ENCODE peak calls at places on chromosomes 3 and 15, in nine cellular contexts. G is NB4; T is sigmoid colon; Y is AG09309; J is colonic mucosa; E is CD4-positive, alpha-beta T cell; X is heart right ventricle; I is progenitor cell of endocrine pancreas; C is endodermal cell. K is an unnamed sample.

GRCh38 chr3:139772539-139773500 is 95.0 kb upstream of the NMNAT3 start:
- DNase-seq in G (peak), T (no peak), Y (peak), J (no peak), E (no peak), X (no peak), I (no peak), C (no peak), K (no peak)

GRCh38 chr3:105835606-105836005 is 33.2 kb downstream of the CBLB start:
- DNase-seq in G (no peak), T (no peak), Y (no peak), J (no peak), E (no peak), X (no peak), I (no peak), C (no peak), K (no peak)

GRCh38 chr15:26050979-26051378 is 187.9 kb upstream of the ATP10A start:
- DNase-seq in G (no peak), T (no peak), Y (no peak), J (no peak), E (no peak), X (no peak), I (no peak), C (no peak), K (no peak)

GRCh38 chr3:37741644-37742043 is 120.0 kb upstream of the CTDSPL start:
- DNase-seq in G (peak), T (peak), Y (no peak), J (peak), E (no peak), X (peak), I (no peak), C (no peak), K (no peak)

GRCh38 chr15:27796405-27797085 is 302.6 kb downstream of the OCA2 start:
- DNase-seq in G (no peak), T (no peak), Y (no peak), J (no peak), E (no peak), X (no peak), I (no peak), C (no peak), K (no peak)

GRCh38 chr15:67149068-67149841 is 83.9 kb downstream of the SMAD3 start:
- DNase-seq in G (no peak), T (peak), Y (no peak), J (no peak), E (no peak), X (no peak), I (no peak), C (no peak), K (no peak)

GRCh38 chr3:98906230-98906629 is 4.7 kb upstream of the DCBLD2 start:
- DNase-seq in G (no peak), T (no peak), Y (peak), J (no peak), E (no peak), X (no peak), I (no peak), C (no peak), K (no peak)

GRCh38 chr15:71080705-71081104 is 34.6 kb upstream of the THSD4 start:
- DNase-seq in G (no peak), T (no peak), Y (peak), J (no peak), E (no peak), X (no peak), I (no peak), C (no peak), K (no peak)

GRCh38 chr15:75625542-75626347 is at the start of gene SNUPN:
- DNase-seq in G (peak), T (peak), Y (no peak), J (peak), E (peak), X (peak), I (peak), C (peak), K (peak)

GRCh38 chr3:182182531-182182968 is 470.8 kb downstream of the SOX2 start:
- DNase-seq in G (no peak), T (no peak), Y (no peak), J (no peak), E (no peak), X (no peak), I (no peak), C (no peak), K (no peak)

GRCh38 chr3:61809879-61810278 is 248.5 kb downstream of the PTPRG start:
- DNase-seq in G (no peak), T (peak), Y (no peak), J (peak), E (no peak), X (peak), I (no peak), C (no peak), K (no peak)

GRCh38 chr3:22115581-22115980 is 364.6 kb upstream of the ZNF385D start:
- DNase-seq in G (no peak), T (no peak), Y (no peak), J (no peak), E (no peak), X (no peak), I (no peak), C (no peak), K (no peak)

GRCh38 chr15:71091601-71092000 is 23.7 kb upstream of the THSD4 start:
- DNase-seq in G (no peak), T (no peak), Y (no peak), J (peak), E (no peak), X (no peak), I (no peak), C (no peak), K (no peak)

GRCh38 chr15:31482122-31482922 is 155.7 kb downstream of the KLF13 start:
- DNase-seq in G (no peak), T (peak), Y (no peak), J (peak), E (no peak), X (no peak), I (no peak), C (peak), K (no peak)

GRCh38 chr3:41101231-41101630 is 98.1 kb upstream of the CTNNB1 start:
- DNase-seq in G (no peak), T (no peak), Y (no peak), J (no peak), E (no peak), X (no peak), I (no peak), C (peak), K (no peak)

GRCh38 chr3:105613120-105613519 is 246.4 kb downstream of the ALCAM start:
- DNase-seq in G (no peak), T (no peak), Y (no peak), J (no peak), E (no peak), X (no peak), I (no peak), C (peak), K (no peak)

GRCh38 chr3:184186184-184186901 is at the start of gene ABCF3:
- DNase-seq in G (peak), T (peak), Y (no peak), J (peak), E (no peak), X (no peak), I (no peak), C (no peak), K (no peak)

GRCh38 chr3:183394150-183394549 is 34.3 kb downstream of the MCF2L2 start:
- DNase-seq in G (no peak), T (no peak), Y (no peak), J (no peak), E (no peak), X (no peak), I (no peak), C (no peak), K (no peak)

GRCh38 chr3:186097663-186098451 is 11.0 kb downstream of the ETV5 start:
- DNase-seq in G (no peak), T (peak), Y (no peak), J (peak), E (no peak), X (peak), I (peak), C (peak), K (peak)

GRCh38 chr3:14525685-14526631 is 14.2 kb downstream of the GRIP2 start:
- DNase-seq in G (no peak), T (peak), Y (peak), J (no peak), E (no peak), X (no peak), I (no peak), C (peak), K (no peak)

GRCh38 chr15:74795961-74796625 is 14.2 kb downstream of the CSK start:
- DNase-seq in G (no peak), T (no peak), Y (no peak), J (no peak), E (no peak), X (no peak), I (no peak), C (no peak), K (no peak)

GRCh38 chr3:73490453-73491311 is 134.1 kb downstream of the PDZRN3 start:
- DNase-seq in G (no peak), T (no peak), Y (no peak), J (no peak), E (no peak), X (peak), I (no peak), C (peak), K (no peak)

GRCh38 chr3:97956051-97956450 is 16.2 kb downstream of the RIOX2 start:
- DNase-seq in G (no peak), T (no peak), Y (no peak), J (no peak), E (no peak), X (no peak), I (no peak), C (no peak), K (no peak)

GRCh38 chr3:15753056-15753710 is 44.6 kb downstream of the ANKRD28 start:
- DNase-seq in G (no peak), T (no peak), Y (no peak), J (no peak), E (no peak), X (no peak), I (no peak), C (no peak), K (no peak)

GRCh38 chr15:58898150-58898680 is 35.3 kb downstream of the SLTM start:
- DNase-seq in G (no peak), T (no peak), Y (no peak), J (no peak), E (no peak), X (no peak), I (no peak), C (no peak), K (no peak)
- TF ChIP-seq CTCF in G (no peak), T (no peak), Y (no peak), J (no peak), E (no peak), X (no peak), I (no peak), C (no peak), K (no peak)

DNA sequence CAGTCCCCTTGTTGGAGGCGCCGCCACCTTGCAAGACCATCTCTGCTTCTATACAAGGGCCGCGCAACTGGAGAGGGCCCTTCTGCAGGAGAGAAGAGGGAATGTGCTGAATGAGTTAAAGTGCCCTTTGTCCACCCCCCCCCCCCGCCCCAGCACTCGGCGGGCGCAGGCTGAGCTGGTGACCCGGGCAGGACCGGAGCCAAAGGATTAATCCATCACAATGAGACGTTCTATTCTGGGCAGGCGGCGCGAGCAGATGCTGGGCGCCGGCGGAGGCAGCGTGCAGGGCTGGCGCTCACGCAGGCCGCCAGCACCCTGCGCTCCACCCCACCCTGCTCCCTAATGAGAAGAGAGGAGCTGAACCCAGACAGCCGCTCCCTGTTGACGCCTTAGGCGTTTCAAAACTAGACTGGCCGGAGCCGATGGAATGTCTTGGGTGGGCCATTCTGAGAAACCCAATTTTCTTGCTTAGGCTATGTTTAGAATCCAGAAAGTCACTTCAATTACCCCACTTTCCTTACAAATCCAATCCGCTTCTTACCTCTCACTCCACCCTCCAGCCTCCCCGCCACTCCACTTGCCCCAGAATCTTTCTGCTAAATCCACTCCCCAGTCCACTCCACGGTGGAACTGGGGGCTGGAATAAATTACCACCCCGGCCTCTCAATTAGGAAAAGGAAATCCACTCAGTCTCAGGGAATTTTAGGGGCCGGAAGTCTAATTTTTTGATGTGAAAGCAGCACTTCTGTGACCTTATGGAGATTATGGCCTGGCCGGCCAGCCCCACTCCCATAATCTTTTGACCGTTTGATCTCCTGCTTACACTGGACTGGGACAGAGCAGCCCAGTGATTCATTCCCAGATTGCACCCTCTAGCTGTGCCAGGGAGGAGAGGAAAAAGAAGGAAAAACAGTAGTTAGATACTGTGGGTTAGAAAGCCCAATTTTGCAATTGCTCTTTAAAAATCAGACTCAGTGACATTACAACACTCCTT is 32.7 kb downstream of the GJD2 start:
- DNase-seq in G (no peak), T (peak), Y (peak), J (no peak), E (no peak), X (peak), I (no peak), C (peak), K (peak)
- TF ChIP-seq CTCF in G (no peak), T (no peak), Y (peak), J (no peak), E (no peak), X (peak), I (no peak), C (no peak), K (no peak)

GRCh38 chr3:851098-851790 is 241.6 kb upstream of the CNTN6 start:
- DNase-seq in G (no peak), T (no peak), Y (no peak), J (no peak), E (no peak), X (no peak), I (no peak), C (peak), K (no peak)
- TF ChIP-seq CTCF in G (no peak), T (no peak), Y (no peak), J (no peak), E (no peak), X (no peak), I (no peak), C (peak), K (no peak)

DNA sequence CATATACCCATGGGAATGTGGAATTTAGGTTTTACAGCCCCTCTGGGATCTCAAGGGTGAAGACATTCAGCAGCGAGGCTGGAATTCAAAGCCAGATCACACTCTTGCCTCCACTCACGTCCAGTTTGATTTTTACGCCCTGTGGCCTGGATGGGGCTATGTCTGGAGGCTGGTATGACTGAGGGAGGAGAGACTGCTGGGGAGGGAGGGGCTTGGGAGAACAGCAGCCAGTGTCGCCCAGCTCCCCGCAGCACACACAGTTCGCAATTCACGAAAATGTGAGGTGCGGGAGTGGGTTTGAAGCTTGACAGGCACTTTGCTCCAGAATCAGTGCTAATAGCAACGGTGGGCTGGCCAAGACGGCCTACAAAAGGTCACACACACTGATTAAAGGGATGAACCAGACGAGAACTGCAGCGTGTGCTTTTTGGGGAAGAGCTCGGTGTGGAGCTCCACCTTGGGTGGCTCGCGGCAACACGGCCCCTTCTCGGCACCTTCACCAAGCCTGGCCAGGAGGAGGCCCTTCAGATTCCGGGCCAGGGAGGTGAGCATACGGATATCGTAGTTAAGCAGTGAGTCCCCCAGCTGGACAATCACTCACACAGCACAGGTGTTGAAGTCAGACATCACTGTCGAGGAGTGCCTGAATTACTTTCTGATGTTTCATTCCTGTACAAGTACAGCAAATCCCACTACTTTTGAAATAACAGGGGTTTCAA is 16.4 kb downstream of the EHD4 start:
- DNase-seq in G (no peak), T (no peak), Y (no peak), J (no peak), E (no peak), X (no peak), I (no peak), C (peak), K (no peak)
- TF ChIP-seq CTCF in G (no peak), T (no peak), Y (no peak), J (no peak), E (no peak), X (peak), I (peak), C (peak), K (no peak)

GRCh38 chr15:58081446-58081845 is 15.9 kb upstream of the ALDH1A2 start:
- DNase-seq in G (no peak), T (no peak), Y (peak), J (no peak), E (no peak), X (no peak), I (no peak), C (no peak), K (no peak)
- TF ChIP-seq CTCF in G (no peak), T (no peak), Y (no peak), J (no peak), E (no peak), X (no peak), I (no peak), C (no peak), K (no peak)

GRCh38 chr3:11820540-11821041 is 26.1 kb downstream of the TAMM41 start:
- DNase-seq in G (no peak), T (no peak), Y (no peak), J (no peak), E (no peak), X (no peak), I (no peak), C (peak), K (no peak)
- TF ChIP-seq CTCF in G (no peak), T (no peak), Y (peak), J (no peak), E (no peak), X (no peak), I (peak), C (peak), K (no peak)

GRCh38 chr3:152583913-152584312 is 251.0 kb upstream of the P2RY1 start:
- DNase-seq in G (no peak), T (peak), Y (no peak), J (no peak), E (no peak), X (no peak), I (no peak), C (no peak), K (no peak)
- TF ChIP-seq CTCF in G (no peak), T (no peak), Y (no peak), J (no peak), E (no peak), X (no peak), I (no peak), C (no peak), K (no peak)

GRCh38 chr3:190122198-190122771 is 1.6 kb upstream of the P3H2 start:
- DNase-seq in G (no peak), T (no peak), Y (no peak), J (no peak), E (no peak), X (no peak), I (no peak), C (no peak), K (no peak)

GRCh38 chr3:190119734-190120133 is 963 bp downstream of the P3H2 start:
- DNase-seq in G (no peak), T (no peak), Y (no peak), J (no peak), E (no peak), X (no peak), I (no peak), C (no peak), K (no peak)

GRCh38 chr3:190117995-190118394 is 2.7 kb downstream of the P3H2 start:
- DNase-seq in G (no peak), T (no peak), Y (no peak), J (no peak), E (no peak), X (no peak), I (no peak), C (no peak), K (no peak)

GRCh38 chr3:190121061-190121765 is 516 bp upstream of the P3H2 start:
- DNase-seq in G (no peak), T (peak), Y (no peak), J (no peak), E (no peak), X (no peak), I (no peak), C (no peak), K (no peak)

DNA sequence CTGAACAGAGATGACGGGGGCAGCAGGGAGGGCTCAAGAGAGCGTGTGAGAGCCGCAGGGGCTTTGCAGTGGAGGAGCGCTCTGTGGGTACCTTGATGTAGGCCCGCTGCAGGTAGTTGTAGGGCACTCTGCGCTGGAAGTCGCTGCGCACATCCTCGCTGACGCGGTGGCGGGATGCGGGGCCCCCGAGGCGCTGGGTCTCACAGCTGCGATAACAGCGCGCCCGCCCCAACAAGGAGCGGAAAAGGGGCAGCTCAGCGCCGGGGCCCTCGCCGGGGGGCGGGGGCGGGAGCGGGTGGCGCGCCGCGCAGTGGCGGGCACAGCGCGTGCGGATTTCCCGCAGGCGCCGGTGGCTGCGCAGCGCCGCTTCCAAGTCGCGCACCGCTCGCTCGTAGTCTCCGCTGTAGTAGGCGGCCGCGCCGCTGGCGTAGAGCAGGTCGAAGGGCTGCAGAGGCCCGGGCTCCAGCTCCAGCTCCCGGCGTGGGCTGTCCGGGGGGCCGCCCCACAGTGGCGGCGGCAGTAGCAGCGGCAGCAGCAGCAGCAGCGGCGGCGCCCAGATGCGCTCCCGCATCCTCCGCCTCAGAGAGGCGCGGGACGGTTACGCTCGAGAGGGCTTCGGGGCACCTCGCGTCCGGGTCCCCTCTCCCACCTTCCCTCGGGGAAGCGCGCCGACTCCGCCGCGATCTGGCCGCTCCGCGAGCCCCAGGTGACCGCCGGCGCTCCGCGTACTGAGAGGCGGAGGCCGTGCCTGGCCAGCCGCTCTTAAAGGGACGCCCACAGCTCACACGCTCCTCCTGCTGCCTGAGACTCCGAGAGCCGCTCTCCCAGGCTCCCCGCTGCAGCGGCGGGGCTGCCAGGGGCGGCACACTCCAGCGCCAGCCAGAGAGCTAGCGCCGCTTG is at the start of gene P3H2:
- DNase-seq in G (no peak), T (peak), Y (no peak), J (peak), E (no peak), X (peak), I (peak), C (peak), K (peak)
- TF ChIP-seq CTCF in G (no peak), T (no peak), Y (peak), J (no peak), E (no peak), X (peak), I (peak), C (peak), K (peak)

K was measured in neural crest cell.